ENCODE peak calls at places on chromosomes 12 and 14, in four cellular contexts. N is GM12878, R is WTC11, O is HepG2. C is an unnamed sample.

GRCh38 chr14:61188196-61188595 is 92.9 kb downstream of the TMEM30B start:
- DNase-seq in R (peak), O (no peak), N (no peak), C (no peak)

GRCh38 chr14:82387699-82388098 is 854.0 kb upstream of the SEL1L start:
- DNase-seq in N (no peak), R (no peak), O (no peak), C (no peak)

GRCh38 chr14:21267886-21268611 is 1.2 kb downstream of the HNRNPC start:
- DNase-seq in O (no peak), R (no peak), N (no peak), C (no peak)

GRCh38 chr14:63852271-63852816 is 460 bp upstream of the SYNE2 start:
- DNase-seq in R (no peak), O (no peak), N (no peak), C (no peak)

GRCh38 chr12:12224240-12224940 is 42.5 kb downstream of the LRP6 start:
- DNase-seq in O (no peak), N (no peak), R (no peak), C (no peak)

GRCh38 chr14:22536853-22537338 is 52.1 kb downstream of the DAD1 start:
- DNase-seq in N (peak), O (no peak), R (no peak), C (peak)

GRCh38 chr12:16359512-16360491 is 12.4 kb downstream of the MGST1 start:
- DNase-seq in N (no peak), R (peak), O (peak), C (peak)

GRCh38 chr12:85920324-85920947 is 46.3 kb downstream of the NTS start:
- DNase-seq in N (no peak), R (no peak), O (peak), C (peak)

GRCh38 chr14:80475074-80475473 is 263.8 kb upstream of the DIO2 start:
- DNase-seq in O (no peak), R (no peak), N (no peak), C (no peak)

GRCh38 chr14:91138511-91139359 is 24.9 kb downstream of the DGLUCY start:
- DNase-seq in O (peak), R (peak), N (no peak), C (peak)

GRCh38 chr12:116458492-116458891 is 100.7 kb upstream of the MAP1LC3B2 start:
- DNase-seq in N (no peak), O (no peak), R (no peak), C (peak)

GRCh38 chr14:102362084-102362483 is 606 bp downstream of the CINP start:
- DNase-seq in O (no peak), R (no peak), N (peak), C (peak)

GRCh38 chr12:48008950-48009349 is 4.7 kb upstream of the COL2A1 start:
- DNase-seq in N (no peak), R (no peak), O (no peak), C (no peak)

GRCh38 chr12:106135781-106136180 is 3.0 kb downstream of the NUAK1 start:
- DNase-seq in O (no peak), N (no peak), R (no peak), C (no peak)

GRCh38 chr14:99234366-99234765 is 37.6 kb downstream of the BCL11B start:
- DNase-seq in O (no peak), R (no peak), N (no peak), C (no peak)

GRCh38 chr12:88639361-88639760 is 59.1 kb upstream of the KITLG start:
- DNase-seq in O (no peak), R (no peak), N (no peak), C (no peak)

GRCh38 chr12:63064080-63064479 is 86.9 kb downstream of the AVPR1A start:
- DNase-seq in R (no peak), N (no peak), O (no peak), C (no peak)

GRCh38 chr12:13379531-13379930 is 183.0 kb downstream of the EMP1 start:
- DNase-seq in R (no peak), N (no peak), O (no peak), C (no peak)

GRCh38 chr12:6688543-6688999 is 604 bp downstream of the ZNF384 start:
- DNase-seq in R (no peak), N (peak), O (no peak), C (no peak)

GRCh38 chr12:113403435-113404415 is at the start of gene SDS:
- DNase-seq in N (no peak), R (no peak), O (no peak), C (peak)

GRCh38 chr12:13889913-13890312 is 91.5 kb downstream of the GRIN2B start:
- DNase-seq in O (no peak), N (no peak), R (no peak), C (no peak)

GRCh38 chr12:93243689-93244513 is 133.8 kb upstream of the NUDT4 start:
- DNase-seq in N (peak), R (no peak), O (peak), C (no peak)

GRCh38 chr12:96510306-96510764 is 21.0 kb downstream of the CFAP54 start:
- DNase-seq in R (no peak), O (no peak), N (no peak), C (no peak)

GRCh38 chr12:49555631-49556390 is 12.1 kb downstream of the MCRS1 start:
- DNase-seq in N (no peak), R (no peak), O (no peak), C (no peak)

DNA sequence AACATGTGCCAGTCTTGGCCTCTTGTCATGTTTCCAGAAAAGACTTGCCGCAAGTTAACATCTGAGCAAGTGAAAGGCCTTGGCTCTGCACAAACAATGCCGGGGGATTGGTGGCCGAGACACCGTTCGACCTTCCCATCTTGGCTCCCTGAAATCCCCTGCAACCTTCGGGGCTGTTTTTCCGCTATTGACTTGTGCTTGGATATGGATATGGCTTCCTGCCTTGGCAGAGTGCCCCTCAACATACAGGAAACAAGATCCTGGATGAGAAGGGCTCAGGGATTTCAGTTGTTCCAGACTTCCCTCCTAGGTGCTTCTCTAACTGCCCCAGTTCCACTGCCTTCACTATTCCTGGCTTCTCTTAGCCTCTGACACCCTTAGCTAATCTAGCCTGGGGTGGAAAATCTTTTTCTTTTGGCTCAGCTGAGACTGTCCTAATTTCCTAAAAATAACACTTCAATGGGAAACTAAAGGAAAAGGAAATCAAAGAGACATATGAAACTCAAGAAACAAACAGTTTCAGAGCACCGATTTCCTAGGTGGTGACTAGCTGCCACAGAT is 33.8 kb downstream of the RDH12 start:
- DNase-seq in N (no peak), R (no peak), O (no peak), C (no peak)
- TF ChIP-seq CBFB in N (no peak), R (no peak), O (no peak), C (no peak)

GRCh38 chr12:67621926-67622325 is 26.6 kb upstream of the DYRK2 start:
- DNase-seq in R (no peak), N (no peak), O (no peak), C (no peak)

GRCh38 chr12:67621112-67621511 is 27.4 kb upstream of the DYRK2 start:
- DNase-seq in O (no peak), N (no peak), R (no peak), C (no peak)

GRCh38 chr12:67618303-67618702 is 30.2 kb upstream of the DYRK2 start:
- DNase-seq in O (no peak), R (no peak), N (no peak), C (no peak)

GRCh38 chr12:67623259-67623658 is 25.3 kb upstream of the DYRK2 start:
- DNase-seq in R (no peak), N (no peak), O (no peak), C (no peak)

DNA sequence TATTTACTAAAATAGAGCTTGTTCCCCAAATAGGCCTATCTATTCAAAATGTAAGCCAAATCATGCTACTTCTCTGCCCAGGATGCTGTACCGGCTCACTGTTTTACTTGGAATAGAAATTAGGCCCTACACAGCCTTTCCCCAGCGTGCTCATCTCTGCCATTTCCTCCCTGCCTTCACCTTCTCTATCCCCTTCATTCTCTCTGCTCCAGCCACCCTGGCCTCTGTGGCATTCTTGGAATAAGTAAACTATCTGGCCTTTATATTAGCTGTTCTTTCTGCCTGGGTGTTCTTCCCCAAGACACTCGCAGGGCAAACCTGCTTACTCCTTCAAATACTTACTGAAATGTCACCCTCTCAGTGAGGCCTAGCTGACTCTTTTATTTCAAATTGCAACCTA is 30.9 kb upstream of the DYRK2 start:
- DNase-seq in R (no peak), O (no peak), N (no peak), C (no peak)
- TF ChIP-seq CBFB in R (no peak), O (no peak), N (no peak), C (no peak)

GRCh38 chr12:121803861-121804416 is at the start of gene SETD1B:
- DNase-seq in R (no peak), N (no peak), O (no peak), C (peak)
- TF ChIP-seq CBFB in R (no peak), N (no peak), O (no peak), C (no peak)

DNA sequence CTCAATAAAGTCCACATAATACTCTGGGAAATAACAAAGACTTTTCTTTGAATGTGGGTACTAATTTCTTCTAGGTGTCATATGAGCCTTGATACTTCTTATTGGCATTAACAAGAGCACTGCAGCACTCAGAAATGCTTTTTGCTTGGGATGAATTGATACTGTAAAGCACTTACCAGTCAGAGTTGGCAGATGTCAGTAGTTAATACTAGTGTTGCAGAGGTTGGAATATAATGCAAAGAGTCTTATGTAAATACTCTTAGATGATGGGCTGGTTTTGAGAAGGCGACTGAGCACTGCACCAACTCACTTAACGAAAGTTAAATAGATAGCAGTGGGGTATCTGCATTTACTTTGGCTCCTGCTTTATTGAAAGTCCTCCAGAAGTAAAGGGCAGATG is 25.6 kb upstream of the MBIP start:
- DNase-seq in O (no peak), R (no peak), N (no peak), C (no peak)
- TF ChIP-seq CBFB in O (no peak), R (no peak), N (no peak), C (no peak)

DNA sequence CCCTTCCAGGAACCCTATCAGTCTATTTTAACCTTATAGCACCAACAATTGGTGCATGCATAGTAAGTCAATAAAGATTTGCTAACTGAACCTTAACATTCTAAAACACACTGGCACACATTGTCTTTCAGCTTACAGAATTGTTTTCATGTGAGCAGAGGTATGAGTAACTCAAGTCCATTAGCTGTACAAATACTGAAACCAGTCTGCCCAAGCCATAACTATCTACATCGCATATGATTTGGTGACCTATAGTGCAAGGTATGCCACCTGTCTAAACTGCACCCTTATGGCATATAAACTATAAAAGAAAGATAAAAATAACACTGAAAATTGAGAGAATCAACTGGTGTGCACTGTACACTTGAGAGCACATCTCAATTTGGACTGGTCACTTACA is 34.8 kb downstream of the SBNO1 start:
- DNase-seq in O (no peak), R (no peak), N (no peak), C (no peak)
- TF ChIP-seq CBFB in O (no peak), R (no peak), N (no peak), C (no peak)

GRCh38 chr14:100827751-100828447 is 2.0 kb downstream of the MEG3 start:
- DNase-seq in N (no peak), R (peak), O (no peak), C (peak)
- TF ChIP-seq CBFB in N (no peak), R (no peak), O (no peak), C (no peak)

GRCh38 chr12:90368081-90368480 is 586.9 kb downstream of the CCER1 start:
- DNase-seq in R (no peak), O (no peak), N (no peak), C (no peak)

GRCh38 chr12:90360300-90360699 is 594.7 kb downstream of the CCER1 start:
- DNase-seq in O (no peak), N (no peak), R (no peak), C (no peak)

DNA sequence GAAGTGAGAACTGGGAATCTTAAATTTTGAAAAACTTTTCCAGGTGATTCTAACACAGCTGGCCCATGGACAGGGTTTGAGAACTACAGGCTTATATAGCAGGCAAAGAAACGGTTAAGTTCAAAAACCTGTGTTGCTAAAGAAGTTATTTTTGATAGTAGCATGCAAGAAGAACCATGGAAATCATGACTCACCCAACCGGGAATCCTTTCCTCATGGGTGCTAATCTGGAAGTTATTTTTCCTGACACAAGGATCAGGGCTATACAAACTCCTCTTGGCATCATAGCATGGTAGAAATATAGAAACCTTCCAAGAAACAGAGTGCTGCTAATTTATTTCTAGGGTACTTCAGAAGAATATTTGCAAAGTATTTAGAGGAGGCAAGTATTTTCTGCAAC is 588.7 kb downstream of the CCER1 start:
- DNase-seq in R (no peak), O (no peak), N (no peak), C (no peak)
- TF ChIP-seq CBFB in R (no peak), O (no peak), N (no peak), C (no peak)

DNA sequence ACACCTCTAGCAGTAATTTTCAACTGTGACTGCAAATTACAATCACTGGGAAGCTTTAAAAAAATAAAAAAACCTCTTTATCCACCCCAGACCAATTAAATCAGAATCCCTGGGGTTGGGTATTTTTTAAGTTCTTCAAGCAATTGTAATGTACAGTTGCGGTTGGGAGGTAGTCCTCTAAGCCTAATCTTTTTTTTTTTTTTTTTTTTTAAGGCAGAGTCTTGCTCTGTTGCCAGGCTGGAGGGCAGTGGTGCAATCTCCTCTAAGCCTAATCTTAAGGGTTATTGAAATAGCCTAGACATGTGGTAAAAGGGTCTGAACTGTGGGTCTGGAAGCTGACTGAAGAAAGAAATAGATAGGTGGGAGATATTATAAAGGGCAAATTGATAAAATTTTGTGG is 230.5 kb downstream of the AKAP6 start:
- DNase-seq in N (no peak), R (no peak), O (no peak), C (no peak)
- TF ChIP-seq CBFB in N (no peak), R (no peak), O (no peak), C (no peak)

DNA sequence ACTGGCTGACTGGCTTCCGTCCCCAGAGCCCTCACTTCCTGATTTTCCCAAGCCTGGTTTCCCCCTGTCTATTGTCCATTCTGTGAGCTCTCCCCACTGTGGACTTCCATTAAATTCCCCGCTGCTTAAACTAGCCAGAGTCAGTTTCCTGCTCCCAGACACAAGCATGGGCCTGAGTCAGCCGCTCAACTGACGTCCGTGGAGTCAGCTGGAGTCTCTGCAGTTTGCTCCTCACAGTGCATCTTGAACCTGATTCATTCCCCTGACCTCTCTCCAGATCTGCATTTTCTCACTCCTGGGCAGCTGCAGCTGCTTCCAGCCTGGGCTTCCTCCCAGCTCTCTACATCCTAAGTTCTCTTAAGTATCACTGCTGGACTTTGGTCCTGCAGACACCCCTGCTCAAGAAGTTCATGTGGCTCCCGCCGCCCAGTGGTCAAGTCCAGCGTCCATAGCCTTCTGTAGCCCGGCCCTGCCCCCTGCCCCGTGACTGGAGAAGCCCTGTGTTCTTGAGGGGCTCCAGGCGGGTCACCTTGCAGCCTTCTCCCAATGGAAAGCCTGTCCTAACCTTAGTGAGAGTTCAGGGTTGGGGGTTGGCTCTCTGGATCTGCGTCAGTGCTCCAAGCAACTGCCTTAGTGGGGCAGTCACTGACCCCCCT is 20.0 kb downstream of the NFKBIA start:
- DNase-seq in N (no peak), R (no peak), O (peak), C (peak)
- TF ChIP-seq CBFB in N (no peak), R (no peak), O (no peak), C (no peak)